ENCODE peak calls at places on chromosome 15, in ten cellular contexts. One of them, this sample, is unnamed.

GRCh38 chr15:55770808-55771207 is 27.9 kb upstream of the PRTG start:
- DNase-seq in transverse colon: no peak
- DNase-seq in activated naive CD8-positive, alpha-beta T cell treated with anti-CD3 and anti-CD28 coated beads, Interleukin-2, amount 50 U/mL, for 24 hours: no peak
- DNase-seq in frontal cortex: no peak
- DNase-seq in HL-60: no peak
- DNase-seq in upper lobe of right lung: no peak
- DNase-seq in bronchial epithelial cell: no peak
- DNase-seq in lower lobe of right lung: no peak
- DNase-seq in fibroblast of the aortic adventitia: no peak
- DNase-seq in pancreas: no peak
- DNase-seq in this sample: no peak

GRCh38 chr15:75112278-75112847 is 89.0 kb downstream of the PPCDC start:
- DNase-seq in transverse colon: no peak
- DNase-seq in activated naive CD8-positive, alpha-beta T cell treated with anti-CD3 and anti-CD28 coated beads, Interleukin-2, amount 50 U/mL, for 24 hours: no peak
- DNase-seq in frontal cortex: no peak
- DNase-seq in HL-60: no peak
- DNase-seq in upper lobe of right lung: no peak
- DNase-seq in bronchial epithelial cell: peak
- DNase-seq in lower lobe of right lung: no peak
- DNase-seq in fibroblast of the aortic adventitia: peak
- DNase-seq in pancreas: no peak
- DNase-seq in this sample: no peak

GRCh38 chr15:31977812-31978662 is 52.3 kb upstream of the CHRNA7 start:
- DNase-seq in transverse colon: peak
- DNase-seq in activated naive CD8-positive, alpha-beta T cell treated with anti-CD3 and anti-CD28 coated beads, Interleukin-2, amount 50 U/mL, for 24 hours: peak
- DNase-seq in frontal cortex: peak
- DNase-seq in HL-60: no peak
- DNase-seq in upper lobe of right lung: peak
- DNase-seq in bronchial epithelial cell: peak
- DNase-seq in lower lobe of right lung: no peak
- DNase-seq in fibroblast of the aortic adventitia: peak
- DNase-seq in pancreas: peak
- DNase-seq in this sample: no peak

GRCh38 chr15:39629376-39629775 is 48.5 kb downstream of the THBS1 start:
- DNase-seq in transverse colon: peak
- DNase-seq in activated naive CD8-positive, alpha-beta T cell treated with anti-CD3 and anti-CD28 coated beads, Interleukin-2, amount 50 U/mL, for 24 hours: peak
- DNase-seq in frontal cortex: no peak
- DNase-seq in HL-60: no peak
- DNase-seq in upper lobe of right lung: no peak
- DNase-seq in bronchial epithelial cell: peak
- DNase-seq in lower lobe of right lung: no peak
- DNase-seq in fibroblast of the aortic adventitia: no peak
- DNase-seq in pancreas: no peak
- DNase-seq in this sample: no peak

GRCh38 chr15:44102675-44103254 is 92.3 kb downstream of the FRMD5 start:
- DNase-seq in transverse colon: no peak
- DNase-seq in activated naive CD8-positive, alpha-beta T cell treated with anti-CD3 and anti-CD28 coated beads, Interleukin-2, amount 50 U/mL, for 24 hours: no peak
- DNase-seq in frontal cortex: peak
- DNase-seq in HL-60: no peak
- DNase-seq in upper lobe of right lung: no peak
- DNase-seq in bronchial epithelial cell: peak
- DNase-seq in lower lobe of right lung: no peak
- DNase-seq in fibroblast of the aortic adventitia: peak
- DNase-seq in pancreas: no peak
- DNase-seq in this sample: peak

GRCh38 chr15:69553686-69554085 is 101.1 kb downstream of the RPLP1 start:
- DNase-seq in transverse colon: peak
- DNase-seq in activated naive CD8-positive, alpha-beta T cell treated with anti-CD3 and anti-CD28 coated beads, Interleukin-2, amount 50 U/mL, for 24 hours: no peak
- DNase-seq in frontal cortex: no peak
- DNase-seq in HL-60: no peak
- DNase-seq in upper lobe of right lung: no peak
- DNase-seq in bronchial epithelial cell: no peak
- DNase-seq in lower lobe of right lung: no peak
- DNase-seq in fibroblast of the aortic adventitia: no peak
- DNase-seq in pancreas: no peak
- DNase-seq in this sample: no peak

GRCh38 chr15:22956257-22956979 is 23.8 kb downstream of the CYFIP1 start:
- DNase-seq in transverse colon: no peak
- DNase-seq in activated naive CD8-positive, alpha-beta T cell treated with anti-CD3 and anti-CD28 coated beads, Interleukin-2, amount 50 U/mL, for 24 hours: no peak
- DNase-seq in frontal cortex: no peak
- DNase-seq in HL-60: no peak
- DNase-seq in upper lobe of right lung: no peak
- DNase-seq in bronchial epithelial cell: no peak
- DNase-seq in lower lobe of right lung: no peak
- DNase-seq in fibroblast of the aortic adventitia: peak
- DNase-seq in pancreas: no peak
- DNase-seq in this sample: no peak

GRCh38 chr15:87902772-87903388 is 353.7 kb downstream of the NTRK3 start:
- DNase-seq in transverse colon: no peak
- DNase-seq in activated naive CD8-positive, alpha-beta T cell treated with anti-CD3 and anti-CD28 coated beads, Interleukin-2, amount 50 U/mL, for 24 hours: no peak
- DNase-seq in frontal cortex: no peak
- DNase-seq in HL-60: no peak
- DNase-seq in upper lobe of right lung: no peak
- DNase-seq in bronchial epithelial cell: no peak
- DNase-seq in lower lobe of right lung: no peak
- DNase-seq in fibroblast of the aortic adventitia: no peak
- DNase-seq in pancreas: no peak
- DNase-seq in this sample: no peak

GRCh38 chr15:93252780-93253179 is 163.8 kb upstream of the RGMA start:
- DNase-seq in transverse colon: no peak
- DNase-seq in activated naive CD8-positive, alpha-beta T cell treated with anti-CD3 and anti-CD28 coated beads, Interleukin-2, amount 50 U/mL, for 24 hours: no peak
- DNase-seq in frontal cortex: no peak
- DNase-seq in HL-60: no peak
- DNase-seq in upper lobe of right lung: no peak
- DNase-seq in bronchial epithelial cell: no peak
- DNase-seq in lower lobe of right lung: no peak
- DNase-seq in fibroblast of the aortic adventitia: no peak
- DNase-seq in pancreas: no peak
- DNase-seq in this sample: no peak

GRCh38 chr15:89754361-89755154 is 3.5 kb upstream of the MESP1 start:
- DNase-seq in transverse colon: no peak
- DNase-seq in activated naive CD8-positive, alpha-beta T cell treated with anti-CD3 and anti-CD28 coated beads, Interleukin-2, amount 50 U/mL, for 24 hours: no peak
- DNase-seq in frontal cortex: no peak
- DNase-seq in HL-60: no peak
- DNase-seq in upper lobe of right lung: no peak
- DNase-seq in bronchial epithelial cell: no peak
- DNase-seq in lower lobe of right lung: no peak
- DNase-seq in fibroblast of the aortic adventitia: peak
- DNase-seq in pancreas: no peak
- DNase-seq in this sample: no peak

GRCh38 chr15:40918146-40918798 is 10.9 kb upstream of the DLL4 start:
- DNase-seq in transverse colon: no peak
- DNase-seq in activated naive CD8-positive, alpha-beta T cell treated with anti-CD3 and anti-CD28 coated beads, Interleukin-2, amount 50 U/mL, for 24 hours: no peak
- DNase-seq in frontal cortex: no peak
- DNase-seq in HL-60: no peak
- DNase-seq in upper lobe of right lung: no peak
- DNase-seq in bronchial epithelial cell: no peak
- DNase-seq in lower lobe of right lung: no peak
- DNase-seq in fibroblast of the aortic adventitia: no peak
- DNase-seq in pancreas: peak
- DNase-seq in this sample: no peak

GRCh38 chr15:47184405-47185221 is 532.7 kb upstream of the SEMA6D start:
- DNase-seq in transverse colon: no peak
- DNase-seq in activated naive CD8-positive, alpha-beta T cell treated with anti-CD3 and anti-CD28 coated beads, Interleukin-2, amount 50 U/mL, for 24 hours: no peak
- DNase-seq in frontal cortex: no peak
- DNase-seq in HL-60: no peak
- DNase-seq in upper lobe of right lung: peak
- DNase-seq in bronchial epithelial cell: no peak
- DNase-seq in lower lobe of right lung: no peak
- DNase-seq in fibroblast of the aortic adventitia: no peak
- DNase-seq in pancreas: peak
- DNase-seq in this sample: no peak

GRCh38 chr15:74302821-74303359 is 64.6 kb downstream of the CYP11A1 start:
- DNase-seq in transverse colon: peak
- DNase-seq in activated naive CD8-positive, alpha-beta T cell treated with anti-CD3 and anti-CD28 coated beads, Interleukin-2, amount 50 U/mL, for 24 hours: peak
- DNase-seq in frontal cortex: no peak
- DNase-seq in HL-60: no peak
- DNase-seq in upper lobe of right lung: no peak
- DNase-seq in bronchial epithelial cell: peak
- DNase-seq in lower lobe of right lung: no peak
- DNase-seq in fibroblast of the aortic adventitia: peak
- DNase-seq in pancreas: peak
- DNase-seq in this sample: no peak

GRCh38 chr15:95639208-95639607 is 691.3 kb upstream of the NR2F2 start:
- DNase-seq in transverse colon: no peak
- DNase-seq in activated naive CD8-positive, alpha-beta T cell treated with anti-CD3 and anti-CD28 coated beads, Interleukin-2, amount 50 U/mL, for 24 hours: no peak
- DNase-seq in frontal cortex: no peak
- DNase-seq in HL-60: no peak
- DNase-seq in upper lobe of right lung: no peak
- DNase-seq in bronchial epithelial cell: no peak
- DNase-seq in lower lobe of right lung: no peak
- DNase-seq in fibroblast of the aortic adventitia: no peak
- DNase-seq in pancreas: no peak
- DNase-seq in this sample: no peak

GRCh38 chr15:65920121-65920520 is 50.8 kb downstream of the RAB11A start:
- DNase-seq in transverse colon: no peak
- DNase-seq in activated naive CD8-positive, alpha-beta T cell treated with anti-CD3 and anti-CD28 coated beads, Interleukin-2, amount 50 U/mL, for 24 hours: no peak
- DNase-seq in frontal cortex: no peak
- DNase-seq in HL-60: peak
- DNase-seq in upper lobe of right lung: no peak
- DNase-seq in bronchial epithelial cell: no peak
- DNase-seq in lower lobe of right lung: no peak
- DNase-seq in fibroblast of the aortic adventitia: no peak
- DNase-seq in pancreas: no peak
- DNase-seq in this sample: no peak

GRCh38 chr15:81516461-81516860 is 142.4 kb upstream of the TMC3 start:
- DNase-seq in transverse colon: no peak
- DNase-seq in activated naive CD8-positive, alpha-beta T cell treated with anti-CD3 and anti-CD28 coated beads, Interleukin-2, amount 50 U/mL, for 24 hours: no peak
- DNase-seq in frontal cortex: no peak
- DNase-seq in HL-60: no peak
- DNase-seq in upper lobe of right lung: no peak
- DNase-seq in bronchial epithelial cell: peak
- DNase-seq in lower lobe of right lung: no peak
- DNase-seq in fibroblast of the aortic adventitia: peak
- DNase-seq in pancreas: no peak
- DNase-seq in this sample: no peak

GRCh38 chr15:39426552-39427532 is 154.0 kb upstream of the THBS1 start:
- DNase-seq in transverse colon: peak
- DNase-seq in activated naive CD8-positive, alpha-beta T cell treated with anti-CD3 and anti-CD28 coated beads, Interleukin-2, amount 50 U/mL, for 24 hours: peak
- DNase-seq in frontal cortex: no peak
- DNase-seq in HL-60: peak
- DNase-seq in upper lobe of right lung: peak
- DNase-seq in bronchial epithelial cell: no peak
- DNase-seq in lower lobe of right lung: peak
- DNase-seq in fibroblast of the aortic adventitia: peak
- DNase-seq in pancreas: no peak
- DNase-seq in this sample: peak

GRCh38 chr15:71811752-71812735 is 1.7 kb downstream of the NR2E3 start:
- DNase-seq in transverse colon: no peak
- DNase-seq in activated naive CD8-positive, alpha-beta T cell treated with anti-CD3 and anti-CD28 coated beads, Interleukin-2, amount 50 U/mL, for 24 hours: no peak
- DNase-seq in frontal cortex: no peak
- DNase-seq in HL-60: no peak
- DNase-seq in upper lobe of right lung: no peak
- DNase-seq in bronchial epithelial cell: no peak
- DNase-seq in lower lobe of right lung: no peak
- DNase-seq in fibroblast of the aortic adventitia: no peak
- DNase-seq in pancreas: peak
- DNase-seq in this sample: no peak

GRCh38 chr15:59997070-59997701 is 6.9 kb upstream of the FOXB1 start:
- DNase-seq in transverse colon: no peak
- DNase-seq in activated naive CD8-positive, alpha-beta T cell treated with anti-CD3 and anti-CD28 coated beads, Interleukin-2, amount 50 U/mL, for 24 hours: peak
- DNase-seq in frontal cortex: no peak
- DNase-seq in HL-60: no peak
- DNase-seq in upper lobe of right lung: no peak
- DNase-seq in bronchial epithelial cell: no peak
- DNase-seq in lower lobe of right lung: peak
- DNase-seq in fibroblast of the aortic adventitia: no peak
- DNase-seq in pancreas: no peak
- DNase-seq in this sample: no peak

GRCh38 chr15:64351265-64351664 is 4.7 kb downstream of the CSNK1G1 start:
- DNase-seq in transverse colon: no peak
- DNase-seq in activated naive CD8-positive, alpha-beta T cell treated with anti-CD3 and anti-CD28 coated beads, Interleukin-2, amount 50 U/mL, for 24 hours: no peak
- DNase-seq in frontal cortex: no peak
- DNase-seq in HL-60: no peak
- DNase-seq in upper lobe of right lung: no peak
- DNase-seq in bronchial epithelial cell: no peak
- DNase-seq in lower lobe of right lung: no peak
- DNase-seq in fibroblast of the aortic adventitia: peak
- DNase-seq in pancreas: no peak
- DNase-seq in this sample: no peak

GRCh38 chr15:67049351-67050044 is 15.9 kb upstream of the SMAD3 start:
- DNase-seq in transverse colon: peak
- DNase-seq in activated naive CD8-positive, alpha-beta T cell treated with anti-CD3 and anti-CD28 coated beads, Interleukin-2, amount 50 U/mL, for 24 hours: no peak
- DNase-seq in frontal cortex: no peak
- DNase-seq in HL-60: no peak
- DNase-seq in upper lobe of right lung: no peak
- DNase-seq in bronchial epithelial cell: peak
- DNase-seq in lower lobe of right lung: no peak
- DNase-seq in fibroblast of the aortic adventitia: peak
- DNase-seq in pancreas: no peak
- DNase-seq in this sample: no peak

GRCh38 chr15:30953731-30954378 is 37.6 kb downstream of the MTMR10 start:
- DNase-seq in transverse colon: no peak
- DNase-seq in activated naive CD8-positive, alpha-beta T cell treated with anti-CD3 and anti-CD28 coated beads, Interleukin-2, amount 50 U/mL, for 24 hours: no peak
- DNase-seq in frontal cortex: no peak
- DNase-seq in HL-60: peak
- DNase-seq in upper lobe of right lung: no peak
- DNase-seq in bronchial epithelial cell: peak
- DNase-seq in lower lobe of right lung: no peak
- DNase-seq in fibroblast of the aortic adventitia: peak
- DNase-seq in pancreas: no peak
- DNase-seq in this sample: peak

GRCh38 chr15:29736012-29736744 is 86.1 kb downstream of the TJP1 start:
- DNase-seq in transverse colon: no peak
- DNase-seq in activated naive CD8-positive, alpha-beta T cell treated with anti-CD3 and anti-CD28 coated beads, Interleukin-2, amount 50 U/mL, for 24 hours: no peak
- DNase-seq in frontal cortex: no peak
- DNase-seq in HL-60: no peak
- DNase-seq in upper lobe of right lung: no peak
- DNase-seq in bronchial epithelial cell: no peak
- DNase-seq in lower lobe of right lung: no peak
- DNase-seq in fibroblast of the aortic adventitia: no peak
- DNase-seq in pancreas: no peak
- DNase-seq in this sample: no peak

GRCh38 chr15:52329150-52329549 is 33.5 kb upstream of the MYO5C start:
- DNase-seq in transverse colon: no peak
- DNase-seq in activated naive CD8-positive, alpha-beta T cell treated with anti-CD3 and anti-CD28 coated beads, Interleukin-2, amount 50 U/mL, for 24 hours: no peak
- DNase-seq in frontal cortex: no peak
- DNase-seq in HL-60: no peak
- DNase-seq in upper lobe of right lung: no peak
- DNase-seq in bronchial epithelial cell: no peak
- DNase-seq in lower lobe of right lung: no peak
- DNase-seq in fibroblast of the aortic adventitia: no peak
- DNase-seq in pancreas: no peak
- DNase-seq in this sample: no peak

GRCh38 chr15:78537266-78537665 is 3.0 kb upstream of the PSMA4 start:
- DNase-seq in transverse colon: no peak
- DNase-seq in activated naive CD8-positive, alpha-beta T cell treated with anti-CD3 and anti-CD28 coated beads, Interleukin-2, amount 50 U/mL, for 24 hours: no peak
- DNase-seq in frontal cortex: no peak
- DNase-seq in HL-60: no peak
- DNase-seq in upper lobe of right lung: no peak
- DNase-seq in bronchial epithelial cell: no peak
- DNase-seq in lower lobe of right lung: no peak
- DNase-seq in fibroblast of the aortic adventitia: peak
- DNase-seq in pancreas: no peak
- DNase-seq in this sample: no peak

GRCh38 chr15:51621917-51622268 is 678 bp downstream of the DMXL2 start:
- DNase-seq in transverse colon: peak
- DNase-seq in activated naive CD8-positive, alpha-beta T cell treated with anti-CD3 and anti-CD28 coated beads, Interleukin-2, amount 50 U/mL, for 24 hours: peak
- DNase-seq in frontal cortex: peak
- DNase-seq in HL-60: no peak
- DNase-seq in upper lobe of right lung: no peak
- DNase-seq in bronchial epithelial cell: peak
- DNase-seq in lower lobe of right lung: peak
- DNase-seq in fibroblast of the aortic adventitia: peak
- DNase-seq in pancreas: peak
- DNase-seq in this sample: peak

GRCh38 chr15:91100561-91101355 is 701 bp downstream of the SV2B start:
- DNase-seq in transverse colon: no peak
- DNase-seq in activated naive CD8-positive, alpha-beta T cell treated with anti-CD3 and anti-CD28 coated beads, Interleukin-2, amount 50 U/mL, for 24 hours: peak
- DNase-seq in frontal cortex: no peak
- DNase-seq in HL-60: no peak
- DNase-seq in upper lobe of right lung: no peak
- DNase-seq in bronchial epithelial cell: peak
- DNase-seq in lower lobe of right lung: no peak
- DNase-seq in fibroblast of the aortic adventitia: peak
- DNase-seq in pancreas: no peak
- DNase-seq in this sample: no peak

GRCh38 chr15:39466428-39466827 is 114.5 kb upstream of the THBS1 start:
- DNase-seq in transverse colon: peak
- DNase-seq in activated naive CD8-positive, alpha-beta T cell treated with anti-CD3 and anti-CD28 coated beads, Interleukin-2, amount 50 U/mL, for 24 hours: no peak
- DNase-seq in frontal cortex: no peak
- DNase-seq in HL-60: no peak
- DNase-seq in upper lobe of right lung: peak
- DNase-seq in bronchial epithelial cell: no peak
- DNase-seq in lower lobe of right lung: peak
- DNase-seq in fibroblast of the aortic adventitia: peak
- DNase-seq in pancreas: no peak
- DNase-seq in this sample: no peak

This sample was measured in smooth muscle cell of the brain vasculature.